ENCODE peak calls at places on chromosome 1, in seven cellular contexts. Y, Q, F, T, E, O and C are unnamed samples.

GRCh38 chr1:19926296-19927129 is 3.1 kb upstream of the PLA2G2E start:
- DNase-seq in T (no peak), Y (no peak), Q (no peak), E (peak; percentile 64), O (no peak), F (no peak), C (no peak)

GRCh38 chr1:193326296-193326695 is 139.9 kb upstream of the B3GALT2 start:
- DNase-seq in F (no peak), Q (no peak), E (no peak), T (no peak), Y (no peak), O (peak; percentile 23), C (no peak)

GRCh38 chr1:215375386-215375785 is 191.7 kb upstream of the KCTD3 start:
- DNase-seq in F (no peak), Y (no peak), E (peak; percentile 3), T (no peak), Q (no peak), O (no peak), C (no peak)

GRCh38 chr1:67690018-67690363 is 5.0 kb downstream of the GADD45A start:
- DNase-seq in E (no peak), F (no peak), Q (no peak), T (no peak), Y (no peak), O (no peak), C (no peak)

GRCh38 chr1:234645964-234646363 is 36.0 kb upstream of the IRF2BP2 start:
- DNase-seq in O (no peak), F (no peak), Y (no peak), Q (no peak), T (no peak), E (no peak), C (no peak)

GRCh38 chr1:22736496-22737088 is 26.0 kb downstream of the EPHB2 start:
- DNase-seq in O (no peak), E (no peak), Y (no peak), T (no peak), Q (peak; percentile 52), F (no peak), C (no peak)

GRCh38 chr1:25691211-25691610 is 74.6 kb downstream of the MAN1C1 start:
- DNase-seq in Q (no peak), T (no peak), Y (no peak), E (no peak), F (no peak), O (no peak), C (no peak)

GRCh38 chr1:62637392-62638105 is 40.2 kb downstream of the ANGPTL3 start:
- DNase-seq in O (peak; percentile 6), Y (no peak), Q (no peak), T (no peak), F (no peak), E (no peak), C (no peak)

GRCh38 chr1:233340031-233340555 is 12.6 kb downstream of the MAP3K21 start:
- DNase-seq in T (no peak), Y (no peak), F (no peak), E (no peak), O (no peak), Q (no peak), C (no peak)

GRCh38 chr1:53601031-53601745 is 137.8 kb downstream of the GLIS1 start:
- DNase-seq in Y (no peak), O (no peak), Q (no peak), E (no peak), T (no peak), F (no peak), C (no peak)

GRCh38 chr1:208010070-208010469 is 99.1 kb upstream of the CD34 start:
- DNase-seq in Q (no peak), E (no peak), F (no peak), O (no peak), Y (no peak), T (no peak), C (no peak)

GRCh38 chr1:89808429-89809117 is 12.3 kb upstream of the LRRC8D start:
- DNase-seq in Y (no peak), E (peak; percentile 77), O (peak; percentile 32), Q (no peak), F (peak; percentile 73), T (no peak), C (peak; percentile 33)

GRCh38 chr1:115164940-115165718 is 75.8 kb upstream of the TSPAN2 start:
- DNase-seq in Y (no peak), E (no peak), O (no peak), F (no peak), T (no peak), Q (no peak), C (no peak)

GRCh38 chr1:85623061-85623471 is 42.5 kb downstream of the CCN1 start:
- DNase-seq in Y (no peak), F (peak; percentile 79), E (peak; percentile 97), O (peak; percentile 95), Q (no peak), T (no peak), C (peak; percentile 98)

GRCh38 chr1:164575356-164575755 is 16.4 kb downstream of the PBX1 start:
- DNase-seq in T (no peak), F (no peak), Q (no peak), Y (no peak), E (no peak), O (no peak), C (no peak)

GRCh38 chr1:95195046-95195445 is 39.0 kb upstream of the RWDD3 start:
- DNase-seq in Q (no peak), O (no peak), F (no peak), E (no peak), Y (no peak), T (no peak), C (no peak)

GRCh38 chr1:234593771-234594504 is 16.0 kb downstream of the IRF2BP2 start:
- DNase-seq in F (no peak), Q (no peak), E (no peak), O (no peak), Y (no peak), T (no peak), C (no peak)